ENCODE peak calls at places on chromosomes 1 and 21, in eight cellular contexts. One of them, this sample, is unnamed.

GRCh38 chr21:36926989-36927695 is 39.3 kb downstream of the HLCS start:
- DNase-seq in sigmoid colon: no peak
- DNase-seq in MM.1S: no peak
- DNase-seq in Caco-2: no peak
- DNase-seq in Panc1: no peak
- DNase-seq in mammary epithelial cell: no peak
- DNase-seq in PC-9: no peak
- DNase-seq in CD4-positive, alpha-beta T cell: no peak
- DNase-seq in this sample: no peak

GRCh38 chr1:113913887-113914664 is 8.9 kb downstream of the DCLRE1B start:
- DNase-seq in sigmoid colon: no peak
- DNase-seq in MM.1S: no peak
- DNase-seq in Caco-2: no peak
- DNase-seq in Panc1: no peak
- DNase-seq in mammary epithelial cell: no peak
- DNase-seq in PC-9: no peak
- DNase-seq in CD4-positive, alpha-beta T cell: no peak
- DNase-seq in this sample: no peak

GRCh38 chr1:17017435-17017834 is 5.7 kb upstream of the ATP13A2 start:
- DNase-seq in sigmoid colon: peak; percentile 32
- DNase-seq in MM.1S: no peak
- DNase-seq in Caco-2: no peak
- DNase-seq in Panc1: no peak
- DNase-seq in mammary epithelial cell: no peak
- DNase-seq in PC-9: no peak
- DNase-seq in CD4-positive, alpha-beta T cell: no peak
- DNase-seq in this sample: no peak

GRCh38 chr1:200518524-200518923 is 102.0 kb downstream of the KIF14 start:
- DNase-seq in sigmoid colon: no peak
- DNase-seq in MM.1S: no peak
- DNase-seq in Caco-2: no peak
- DNase-seq in Panc1: no peak
- DNase-seq in mammary epithelial cell: no peak
- DNase-seq in PC-9: no peak
- DNase-seq in CD4-positive, alpha-beta T cell: no peak
- DNase-seq in this sample: no peak

GRCh38 chr21:27505516-27505915 is 538.6 kb upstream of the ADAMTS5 start:
- DNase-seq in sigmoid colon: no peak
- DNase-seq in MM.1S: no peak
- DNase-seq in Caco-2: no peak
- DNase-seq in Panc1: no peak
- DNase-seq in mammary epithelial cell: peak; percentile 70
- DNase-seq in PC-9: no peak
- DNase-seq in CD4-positive, alpha-beta T cell: no peak
- DNase-seq in this sample: no peak

GRCh38 chr1:30857062-30857461 is 51.5 kb downstream of the SDC3 start:
- DNase-seq in sigmoid colon: no peak
- DNase-seq in MM.1S: no peak
- DNase-seq in Caco-2: no peak
- DNase-seq in Panc1: no peak
- DNase-seq in mammary epithelial cell: no peak
- DNase-seq in PC-9: no peak
- DNase-seq in CD4-positive, alpha-beta T cell: no peak
- DNase-seq in this sample: peak; percentile 23

GRCh38 chr1:94528271-94528670 is 13.3 kb downstream of the F3 start:
- DNase-seq in sigmoid colon: no peak
- DNase-seq in MM.1S: no peak
- DNase-seq in Caco-2: no peak
- DNase-seq in Panc1: no peak
- DNase-seq in mammary epithelial cell: peak; percentile 74
- DNase-seq in PC-9: peak; percentile 40
- DNase-seq in CD4-positive, alpha-beta T cell: no peak
- DNase-seq in this sample: no peak

GRCh38 chr1:51946300-51946699 is 44.2 kb downstream of the RAB3B start:
- DNase-seq in sigmoid colon: no peak
- DNase-seq in MM.1S: no peak
- DNase-seq in Caco-2: no peak
- DNase-seq in Panc1: no peak
- DNase-seq in mammary epithelial cell: no peak
- DNase-seq in PC-9: no peak
- DNase-seq in CD4-positive, alpha-beta T cell: no peak
- DNase-seq in this sample: no peak

GRCh38 chr1:54973205-54973921 is 7.1 kb upstream of the TMEM61 start:
- DNase-seq in sigmoid colon: no peak
- DNase-seq in MM.1S: no peak
- DNase-seq in Caco-2: peak; percentile 39
- DNase-seq in Panc1: no peak
- DNase-seq in mammary epithelial cell: no peak
- DNase-seq in PC-9: no peak
- DNase-seq in CD4-positive, alpha-beta T cell: no peak
- DNase-seq in this sample: no peak

GRCh38 chr1:9753121-9753531 is 70.6 kb downstream of the CLSTN1 start:
- DNase-seq in sigmoid colon: no peak
- DNase-seq in MM.1S: no peak
- DNase-seq in Caco-2: no peak
- DNase-seq in Panc1: no peak
- DNase-seq in mammary epithelial cell: peak; percentile 66
- DNase-seq in PC-9: no peak
- DNase-seq in CD4-positive, alpha-beta T cell: no peak
- DNase-seq in this sample: no peak

GRCh38 chr1:84585803-84586202 is 11.6 kb upstream of the CTBS start:
- DNase-seq in sigmoid colon: no peak
- DNase-seq in MM.1S: no peak
- DNase-seq in Caco-2: no peak
- DNase-seq in Panc1: no peak
- DNase-seq in mammary epithelial cell: peak; percentile 37
- DNase-seq in PC-9: no peak
- DNase-seq in CD4-positive, alpha-beta T cell: no peak
- DNase-seq in this sample: no peak

GRCh38 chr21:17925900-17926299 is 106.7 kb upstream of the C21orf91 start:
- DNase-seq in sigmoid colon: no peak
- DNase-seq in MM.1S: peak; percentile 63
- DNase-seq in Caco-2: no peak
- DNase-seq in Panc1: no peak
- DNase-seq in mammary epithelial cell: no peak
- DNase-seq in PC-9: no peak
- DNase-seq in CD4-positive, alpha-beta T cell: no peak
- DNase-seq in this sample: no peak

GRCh38 chr1:46466477-46467182 is 23.0 kb upstream of the DMBX1 start:
- DNase-seq in sigmoid colon: no peak
- DNase-seq in MM.1S: no peak
- DNase-seq in Caco-2: peak; percentile 39
- DNase-seq in Panc1: no peak
- DNase-seq in mammary epithelial cell: no peak
- DNase-seq in PC-9: no peak
- DNase-seq in CD4-positive, alpha-beta T cell: no peak
- DNase-seq in this sample: no peak

GRCh38 chr1:71881611-71882010 is 400.7 kb downstream of the NEGR1 start:
- DNase-seq in sigmoid colon: no peak
- DNase-seq in MM.1S: peak; percentile 77
- DNase-seq in Caco-2: no peak
- DNase-seq in Panc1: no peak
- DNase-seq in mammary epithelial cell: no peak
- DNase-seq in PC-9: no peak
- DNase-seq in CD4-positive, alpha-beta T cell: no peak
- DNase-seq in this sample: no peak

GRCh38 chr1:14880456-14881316 is 272.9 kb upstream of the TMEM51 start:
- DNase-seq in sigmoid colon: no peak
- DNase-seq in MM.1S: no peak
- DNase-seq in Caco-2: peak; percentile 8
- DNase-seq in Panc1: no peak
- DNase-seq in mammary epithelial cell: peak; percentile 32
- DNase-seq in PC-9: peak; percentile 74
- DNase-seq in CD4-positive, alpha-beta T cell: no peak
- DNase-seq in this sample: no peak

DNA sequence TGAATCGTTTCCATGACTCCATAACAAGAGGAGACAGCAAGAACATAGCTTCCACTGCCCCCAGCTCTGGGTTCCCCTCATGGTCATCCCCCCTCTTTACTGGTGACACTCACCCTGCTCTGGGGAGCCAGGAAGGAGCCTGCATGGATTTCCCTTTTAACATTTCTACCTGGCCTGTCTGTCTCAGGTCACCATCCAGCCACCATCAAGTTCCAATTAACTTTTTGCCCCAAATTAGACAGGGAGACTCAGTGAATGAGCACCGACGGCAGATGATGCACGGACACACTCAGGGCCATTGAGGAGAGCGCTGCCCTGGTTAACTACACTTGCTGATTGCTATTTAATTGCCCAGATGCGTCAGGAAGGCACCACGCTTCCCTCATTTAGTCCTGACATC is 426.9 kb downstream of the NPHP4 start:
- DNase-seq in sigmoid colon: no peak
- DNase-seq in MM.1S: no peak
- DNase-seq in Caco-2: no peak
- DNase-seq in Panc1: no peak
- DNase-seq in mammary epithelial cell: no peak
- DNase-seq in PC-9: no peak
- DNase-seq in CD4-positive, alpha-beta T cell: no peak
- DNase-seq in this sample: no peak
- TF ChIP-seq CTCF in sigmoid colon: no peak
- TF ChIP-seq CTCF in MM.1S: no peak
- TF ChIP-seq CTCF in Caco-2: no peak
- TF ChIP-seq CTCF in Panc1: no peak
- TF ChIP-seq CTCF in mammary epithelial cell: no peak
- TF ChIP-seq CTCF in PC-9: no peak
- TF ChIP-seq CTCF in CD4-positive, alpha-beta T cell: no peak
- TF ChIP-seq CTCF in this sample: no peak

GRCh38 chr1:226649244-226649643 is 89.8 kb downstream of the ITPKB start:
- DNase-seq in sigmoid colon: no peak
- DNase-seq in MM.1S: no peak
- DNase-seq in Caco-2: no peak
- DNase-seq in Panc1: no peak
- DNase-seq in mammary epithelial cell: no peak
- DNase-seq in PC-9: no peak
- DNase-seq in CD4-positive, alpha-beta T cell: no peak
- DNase-seq in this sample: no peak

GRCh38 chr1:226648421-226648820 is 90.7 kb downstream of the ITPKB start:
- DNase-seq in sigmoid colon: no peak
- DNase-seq in MM.1S: no peak
- DNase-seq in Caco-2: no peak
- DNase-seq in Panc1: no peak
- DNase-seq in mammary epithelial cell: no peak
- DNase-seq in PC-9: no peak
- DNase-seq in CD4-positive, alpha-beta T cell: no peak
- DNase-seq in this sample: no peak

GRCh38 chr1:226650236-226650841 is 88.7 kb downstream of the ITPKB start:
- DNase-seq in sigmoid colon: no peak
- DNase-seq in MM.1S: no peak
- DNase-seq in Caco-2: no peak
- DNase-seq in Panc1: no peak
- DNase-seq in mammary epithelial cell: no peak
- DNase-seq in PC-9: no peak
- DNase-seq in CD4-positive, alpha-beta T cell: no peak
- DNase-seq in this sample: no peak

GRCh38 chr1:226651041-226651731 is 87.9 kb downstream of the ITPKB start:
- DNase-seq in sigmoid colon: no peak
- DNase-seq in MM.1S: no peak
- DNase-seq in Caco-2: no peak
- DNase-seq in Panc1: no peak
- DNase-seq in mammary epithelial cell: no peak
- DNase-seq in PC-9: no peak
- DNase-seq in CD4-positive, alpha-beta T cell: no peak
- DNase-seq in this sample: no peak

DNA sequence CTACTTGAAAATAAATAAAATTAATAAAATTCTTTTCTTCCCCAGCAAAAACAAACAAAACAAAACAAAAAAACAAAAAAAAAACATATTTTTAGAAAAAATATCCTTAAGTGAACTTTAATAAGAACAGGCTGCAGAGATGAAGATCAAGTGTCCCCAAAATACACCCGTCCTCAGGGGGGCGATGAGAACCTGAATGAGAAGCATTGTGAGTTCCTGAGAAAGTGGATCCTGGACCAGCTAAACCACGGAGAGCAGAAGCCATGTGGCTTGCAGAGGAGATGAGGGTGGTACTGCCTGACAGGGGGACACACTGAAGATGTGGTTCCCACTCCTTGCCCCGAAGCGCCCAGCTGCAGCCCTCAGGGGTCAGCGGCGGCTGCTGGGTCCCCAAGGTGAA is 89.3 kb downstream of the ITPKB start:
- DNase-seq in sigmoid colon: no peak
- DNase-seq in MM.1S: no peak
- DNase-seq in Caco-2: peak; percentile 46
- DNase-seq in Panc1: no peak
- DNase-seq in mammary epithelial cell: no peak
- DNase-seq in PC-9: no peak
- DNase-seq in CD4-positive, alpha-beta T cell: peak; percentile 34
- DNase-seq in this sample: no peak
- TF ChIP-seq CTCF in sigmoid colon: peak; percentile 25
- TF ChIP-seq CTCF in MM.1S: peak; percentile 22
- TF ChIP-seq CTCF in Caco-2: peak; percentile 24
- TF ChIP-seq CTCF in Panc1: no peak
- TF ChIP-seq CTCF in mammary epithelial cell: peak; percentile 39
- TF ChIP-seq CTCF in PC-9: peak; percentile 24
- TF ChIP-seq CTCF in CD4-positive, alpha-beta T cell: peak; percentile 42
- TF ChIP-seq CTCF in this sample: peak; percentile 14

GRCh38 chr1:226236826-226237225 is 13.4 kb downstream of the MIXL1 start:
- DNase-seq in sigmoid colon: no peak
- DNase-seq in MM.1S: no peak
- DNase-seq in Caco-2: no peak
- DNase-seq in Panc1: no peak
- DNase-seq in mammary epithelial cell: no peak
- DNase-seq in PC-9: no peak
- DNase-seq in CD4-positive, alpha-beta T cell: no peak
- DNase-seq in this sample: no peak

GRCh38 chr1:226233293-226233692 is 9.8 kb downstream of the MIXL1 start:
- DNase-seq in sigmoid colon: no peak
- DNase-seq in MM.1S: peak; percentile 72
- DNase-seq in Caco-2: no peak
- DNase-seq in Panc1: no peak
- DNase-seq in mammary epithelial cell: no peak
- DNase-seq in PC-9: no peak
- DNase-seq in CD4-positive, alpha-beta T cell: no peak
- DNase-seq in this sample: no peak
- TF ChIP-seq CTCF in sigmoid colon: no peak
- TF ChIP-seq CTCF in MM.1S: no peak
- TF ChIP-seq CTCF in Caco-2: no peak
- TF ChIP-seq CTCF in Panc1: no peak
- TF ChIP-seq CTCF in mammary epithelial cell: no peak
- TF ChIP-seq CTCF in PC-9: no peak
- TF ChIP-seq CTCF in CD4-positive, alpha-beta T cell: no peak
- TF ChIP-seq CTCF in this sample: no peak

DNA sequence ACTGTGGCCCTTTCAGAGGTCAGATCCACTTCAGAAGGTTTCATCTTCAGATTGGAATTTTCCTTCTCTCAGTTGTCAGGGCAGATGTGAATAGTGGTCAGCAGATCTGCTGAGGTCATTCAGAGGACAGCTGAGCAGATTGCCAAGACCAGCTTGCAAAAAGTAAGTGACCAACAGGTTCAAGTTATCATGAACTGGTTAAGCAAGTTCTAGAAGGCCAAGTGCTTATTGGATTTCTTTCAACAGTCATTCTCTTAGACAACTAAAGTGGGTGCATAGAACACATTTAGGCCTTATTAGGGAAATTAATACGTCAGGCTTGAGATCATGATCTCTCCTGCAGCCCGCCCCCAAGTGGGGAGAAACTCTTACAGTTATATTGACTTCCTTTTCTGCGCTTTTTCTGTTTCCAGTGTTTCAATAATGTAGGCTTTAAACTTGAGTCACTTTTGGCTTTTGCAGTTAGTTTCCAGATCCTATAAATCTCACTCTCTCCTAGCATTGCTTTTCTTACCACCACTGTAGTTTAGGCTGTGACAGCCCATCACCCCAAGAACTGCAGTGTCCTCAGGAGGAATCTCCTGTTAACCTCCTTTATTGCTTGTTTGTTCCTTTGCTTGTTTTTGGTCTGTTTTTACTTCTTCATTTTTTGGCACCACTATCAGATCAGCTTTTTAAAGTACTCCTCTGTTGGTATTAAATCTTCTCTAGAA is 96.4 kb downstream of the C1orf21 start:
- DNase-seq in sigmoid colon: peak; percentile 88
- DNase-seq in MM.1S: peak; percentile 57
- DNase-seq in Caco-2: no peak
- DNase-seq in Panc1: no peak
- DNase-seq in mammary epithelial cell: peak; percentile 23
- DNase-seq in PC-9: peak; percentile 32
- DNase-seq in CD4-positive, alpha-beta T cell: no peak
- DNase-seq in this sample: no peak
- TF ChIP-seq CTCF in sigmoid colon: no peak
- TF ChIP-seq CTCF in MM.1S: no peak
- TF ChIP-seq CTCF in Caco-2: no peak
- TF ChIP-seq CTCF in Panc1: no peak
- TF ChIP-seq CTCF in mammary epithelial cell: no peak
- TF ChIP-seq CTCF in PC-9: no peak
- TF ChIP-seq CTCF in CD4-positive, alpha-beta T cell: no peak
- TF ChIP-seq CTCF in this sample: peak; percentile 40